ENCODE peak calls at places on chromosomes 1 and 21, in five cellular contexts. Y is NCI-H510A treated with DMSO at 0.1 percent for 48 hours; T is bronchial epithelial cell; Q is stimulated activated CD8-positive, alpha-beta memory T cell treated with anti-CD3 and anti-CD28 coated beads, Interleukin-4, amount 100 ng/mL, for 4 hours; G is choroid plexus epithelial cell. K is an unnamed sample.

GRCh38 chr1:214840366-214840765 is 237.4 kb downstream of the CENPF start:
- DNase-seq in Q (no peak), Y (no peak), G (peak), T (no peak), K (no peak)

GRCh38 chr1:13700521-13701273 is 709 bp downstream of the PRDM2 start:
- DNase-seq in G (peak), Y (no peak), Q (no peak), T (no peak), K (peak)

GRCh38 chr1:52595061-52595460 is 7.1 kb upstream of the GPX7 start:
- DNase-seq in Y (no peak), T (no peak), G (no peak), Q (no peak), K (no peak)

GRCh38 chr21:32335601-32336575 is 37.2 kb downstream of the MRAP start:
- DNase-seq in T (no peak), Q (no peak), G (peak), Y (no peak), K (no peak)

GRCh38 chr1:174678657-174679056 is 230.9 kb downstream of the GPR52 start:
- DNase-seq in G (no peak), Y (no peak), T (no peak), Q (no peak), K (no peak)

GRCh38 chr1:84271452-84272273 is 29.8 kb upstream of the SAMD13 start:
- DNase-seq in T (no peak), Y (peak), Q (no peak), G (peak), K (no peak)

GRCh38 chr1:10891081-10891480 is 94.6 kb upstream of the CASZ1 start:
- DNase-seq in T (peak), G (no peak), Q (no peak), Y (no peak), K (no peak)

GRCh38 chr1:203559523-203559922 is 65.6 kb downstream of the OPTC start:
- DNase-seq in T (peak), Y (no peak), G (peak), Q (no peak), K (no peak)

GRCh38 chr1:4622821-4623220 is 31.6 kb upstream of the AJAP1 start:
- DNase-seq in G (no peak), T (no peak), Y (no peak), Q (no peak), K (no peak)

GRCh38 chr1:158329807-158330206 is 1.5 kb downstream of the CD1B start:
- DNase-seq in G (peak), Q (no peak), Y (no peak), T (peak), K (no peak)

GRCh38 chr1:55257958-55258357 is 42.8 kb upstream of the USP24 start:
- DNase-seq in T (no peak), Q (peak), G (peak), Y (no peak), K (peak)

GRCh38 chr1:226741009-226741408 is 1.9 kb upstream of the ITPKB start:
- DNase-seq in Y (peak), Q (no peak), G (no peak), T (no peak), K (no peak)

GRCh38 chr1:31985430-31985829 is 28.2 kb upstream of the KHDRBS1 start:
- DNase-seq in Q (no peak), Y (no peak), T (peak), G (peak), K (no peak)

GRCh38 chr21:25790122-25790951 is 55.6 kb downstream of the GABPA start:
- DNase-seq in Q (no peak), G (peak), Y (peak), T (peak), K (no peak)

GRCh38 chr1:45999507-45999906 is 132.9 kb downstream of the PIK3R3 start:
- DNase-seq in G (peak), Y (no peak), T (no peak), Q (no peak), K (no peak)

GRCh38 chr1:16145030-16145987 is 10.6 kb downstream of the EPHA2 start:
- DNase-seq in G (peak), T (peak), Y (peak), Q (no peak), K (no peak)

GRCh38 chr1:54853793-54854370 is 33.1 kb downstream of the DHCR24 start:
- DNase-seq in Q (no peak), T (no peak), Y (no peak), G (no peak), K (no peak)

GRCh38 chr1:54347955-54348699 is 58.1 kb downstream of the SSBP3 start:
- DNase-seq in Q (no peak), T (no peak), Y (peak), G (no peak), K (no peak)

GRCh38 chr1:173392895-173393654 is 84.1 kb upstream of the PRDX6 start:
- DNase-seq in G (peak), Q (no peak), T (peak), Y (no peak), K (no peak)

GRCh38 chr21:46081862-46082637 is 15.9 kb upstream of the COL6A2 start:
- DNase-seq in Q (no peak), Y (no peak), G (no peak), T (no peak), K (no peak)

GRCh38 chr1:152182942-152183341 is 23.9 kb upstream of the RPTN start:
- DNase-seq in T (peak), G (peak), Q (no peak), Y (no peak), K (no peak)

GRCh38 chr1:15836772-15837669 is 10.5 kb upstream of the SPEN start:
- DNase-seq in T (no peak), Q (no peak), Y (no peak), G (no peak), K (no peak)

GRCh38 chr1:6260961-6261614 is at the start of gene GPR153:
- DNase-seq in Q (peak), G (peak), T (no peak), Y (peak), K (no peak)

GRCh38 chr1:100382657-100383056 is 30.4 kb downstream of the CDC14A start:
- DNase-seq in Y (no peak), T (no peak), Q (no peak), G (no peak), K (no peak)

GRCh38 chr21:46098303-46099141 is 610 bp downstream of the COL6A2 start:
- DNase-seq in T (no peak), Y (no peak), G (no peak), Q (no peak), K (no peak)

GRCh38 chr1:228359613-228360532 is 46.8 kb downstream of the TRIM11 start:
- DNase-seq in T (no peak), Y (no peak), G (no peak), Q (no peak), K (no peak)

GRCh38 chr1:6743189-6744101 is 41.8 kb upstream of the CAMTA1 start:
- DNase-seq in Y (no peak), Q (no peak), T (peak), G (peak), K (no peak)

GRCh38 chr1:9110669-9111356 is 18.1 kb downstream of the GPR157 start:
- DNase-seq in T (peak), Q (peak), Y (peak), G (peak), K (peak)

GRCh38 chr1:234553241-234554156 is 56.5 kb downstream of the IRF2BP2 start:
- DNase-seq in T (no peak), Y (no peak), G (peak), Q (no peak), K (no peak)

GRCh38 chr1:58786184-58786926 is 2.5 kb upstream of the JUN start:
- DNase-seq in T (no peak), G (peak), Q (no peak), Y (no peak), K (no peak)

GRCh38 chr1:36392836-36393235 is 4.9 kb downstream of the LSM10 start:
- DNase-seq in G (no peak), Y (no peak), Q (no peak), T (no peak), K (no peak)

GRCh38 chr1:6287431-6287886 is 26.6 kb upstream of the GPR153 start:
- DNase-seq in T (no peak), G (no peak), Q (no peak), Y (peak), K (no peak)

GRCh38 chr1:212161231-212161781 is 123.9 kb upstream of the PPP2R5A start:
- DNase-seq in Q (no peak), Y (no peak), T (peak), G (peak), K (no peak)

GRCh38 chr21:28762357-28762735 is 230.3 kb downstream of the LTN1 start:
- DNase-seq in Y (no peak), T (no peak), Q (no peak), G (no peak), K (no peak)

GRCh38 chr1:38026592-38027200 is 14.2 kb downstream of the UTP11 start:
- DNase-seq in Q (no peak), T (peak), Y (peak), G (peak), K (peak)

GRCh38 chr21:36397606-36398005 is 12.4 kb downstream of the CHAF1B start:
- DNase-seq in Q (no peak), T (no peak), G (no peak), Y (no peak), K (no peak)

GRCh38 chr1:26164036-26164927 is 4.5 kb downstream of the C1orf232 start:
- DNase-seq in Y (no peak), T (no peak), G (no peak), Q (no peak), K (no peak)

GRCh38 chr1:160130486-160130885 is 14.9 kb downstream of the ATP1A2 start:
- DNase-seq in G (no peak), T (no peak), Y (no peak), Q (no peak), K (no peak)

GRCh38 chr1:36524359-36525062 is 41.8 kb upstream of the CSF3R start:
- DNase-seq in G (no peak), Q (no peak), Y (no peak), T (no peak), K (no peak)

GRCh38 chr21:34890724-34891609 is 158.1 kb downstream of the RUNX1 start:
- DNase-seq in T (peak), Y (peak), G (peak), Q (no peak), K (no peak)